ENCODE peak calls at places on chromosomes 16 and 17, in seven cellular contexts. One of them, this sample, is unnamed.

GRCh38 chr16:88650749-88651275 is at the start of gene CYBA:
- DNase-seq in prostate gland: peak
- DNase-seq in HCT116: peak
- DNase-seq in suprapubic skin: peak
- DNase-seq in sigmoid colon: peak
- DNase-seq in GM12878: peak
- DNase-seq in breast epithelium: no peak
- DNase-seq in this sample: peak

GRCh38 chr16:84795338-84796053 is 24.3 kb upstream of the CRISPLD2 start:
- DNase-seq in prostate gland: no peak
- DNase-seq in HCT116: no peak
- DNase-seq in suprapubic skin: peak
- DNase-seq in sigmoid colon: peak
- DNase-seq in GM12878: no peak
- DNase-seq in breast epithelium: no peak
- DNase-seq in this sample: peak

GRCh38 chr17:42653179-42654124 is 5.6 kb upstream of the TUBG2 start:
- DNase-seq in prostate gland: peak
- DNase-seq in HCT116: no peak
- DNase-seq in suprapubic skin: peak
- DNase-seq in sigmoid colon: peak
- DNase-seq in GM12878: no peak
- DNase-seq in breast epithelium: peak
- DNase-seq in this sample: no peak

GRCh38 chr17:5870231-5870953 is 199.8 kb upstream of the WSCD1 start:
- DNase-seq in prostate gland: no peak
- DNase-seq in HCT116: no peak
- DNase-seq in suprapubic skin: no peak
- DNase-seq in sigmoid colon: no peak
- DNase-seq in GM12878: no peak
- DNase-seq in breast epithelium: no peak
- DNase-seq in this sample: peak

GRCh38 chr16:12675852-12676251 is 127.8 kb downstream of the CPPED1 start:
- DNase-seq in prostate gland: no peak
- DNase-seq in HCT116: no peak
- DNase-seq in suprapubic skin: no peak
- DNase-seq in sigmoid colon: no peak
- DNase-seq in GM12878: no peak
- DNase-seq in breast epithelium: no peak
- DNase-seq in this sample: no peak

GRCh38 chr17:83126275-83126930 is 47.0 kb downstream of the METRNL start:
- DNase-seq in prostate gland: no peak
- DNase-seq in HCT116: no peak
- DNase-seq in suprapubic skin: peak
- DNase-seq in sigmoid colon: no peak
- DNase-seq in GM12878: no peak
- DNase-seq in breast epithelium: peak
- DNase-seq in this sample: no peak

GRCh38 chr16:73565263-73565662 is 517.3 kb upstream of the ZFHX3 start:
- DNase-seq in prostate gland: no peak
- DNase-seq in HCT116: peak
- DNase-seq in suprapubic skin: no peak
- DNase-seq in sigmoid colon: no peak
- DNase-seq in GM12878: no peak
- DNase-seq in breast epithelium: no peak
- DNase-seq in this sample: no peak

GRCh38 chr17:76370261-76370993 is 14.0 kb upstream of the SPHK1 start:
- DNase-seq in prostate gland: peak
- DNase-seq in HCT116: no peak
- DNase-seq in suprapubic skin: peak
- DNase-seq in sigmoid colon: peak
- DNase-seq in GM12878: no peak
- DNase-seq in breast epithelium: no peak
- DNase-seq in this sample: no peak

GRCh38 chr16:29029168-29029994 is 44.5 kb downstream of the LAT start:
- DNase-seq in prostate gland: no peak
- DNase-seq in HCT116: no peak
- DNase-seq in suprapubic skin: peak
- DNase-seq in sigmoid colon: peak
- DNase-seq in GM12878: no peak
- DNase-seq in breast epithelium: peak
- DNase-seq in this sample: no peak

GRCh38 chr17:77836557-77837041 is 121.9 kb upstream of the TNRC6C start:
- DNase-seq in prostate gland: peak
- DNase-seq in HCT116: peak
- DNase-seq in suprapubic skin: no peak
- DNase-seq in sigmoid colon: peak
- DNase-seq in GM12878: no peak
- DNase-seq in breast epithelium: no peak
- DNase-seq in this sample: no peak

GRCh38 chr16:89670496-89671431 is 13.1 kb downstream of the SPATA33 start:
- DNase-seq in prostate gland: no peak
- DNase-seq in HCT116: no peak
- DNase-seq in suprapubic skin: no peak
- DNase-seq in sigmoid colon: no peak
- DNase-seq in GM12878: no peak
- DNase-seq in breast epithelium: no peak
- DNase-seq in this sample: no peak

GRCh38 chr16:64238576-64238975 is 883.3 kb downstream of the CDH11 start:
- DNase-seq in prostate gland: no peak
- DNase-seq in HCT116: no peak
- DNase-seq in suprapubic skin: no peak
- DNase-seq in sigmoid colon: no peak
- DNase-seq in GM12878: no peak
- DNase-seq in breast epithelium: no peak
- DNase-seq in this sample: no peak

GRCh38 chr16:2148714-2149629 is 547 bp downstream of the RAB26 start:
- DNase-seq in prostate gland: no peak
- DNase-seq in HCT116: no peak
- DNase-seq in suprapubic skin: no peak
- DNase-seq in sigmoid colon: no peak
- DNase-seq in GM12878: no peak
- DNase-seq in breast epithelium: no peak
- DNase-seq in this sample: no peak

GRCh38 chr17:39018267-39019134 is 51.3 kb upstream of the FBXO47 start:
- DNase-seq in prostate gland: no peak
- DNase-seq in HCT116: no peak
- DNase-seq in suprapubic skin: no peak
- DNase-seq in sigmoid colon: no peak
- DNase-seq in GM12878: peak
- DNase-seq in breast epithelium: no peak
- DNase-seq in this sample: no peak

GRCh38 chr16:70705056-70705455 is 19.2 kb upstream of the MTSS2 start:
- DNase-seq in prostate gland: no peak
- DNase-seq in HCT116: no peak
- DNase-seq in suprapubic skin: no peak
- DNase-seq in sigmoid colon: no peak
- DNase-seq in GM12878: no peak
- DNase-seq in breast epithelium: no peak
- DNase-seq in this sample: no peak

GRCh38 chr17:61475726-61476125 is 23.5 kb downstream of the TBX4 start:
- DNase-seq in prostate gland: no peak
- DNase-seq in HCT116: no peak
- DNase-seq in suprapubic skin: peak
- DNase-seq in sigmoid colon: peak
- DNase-seq in GM12878: no peak
- DNase-seq in breast epithelium: no peak
- DNase-seq in this sample: no peak

GRCh38 chr17:18139949-18140348 is 31.4 kb downstream of the MYO15A start:
- DNase-seq in prostate gland: no peak
- DNase-seq in HCT116: no peak
- DNase-seq in suprapubic skin: no peak
- DNase-seq in sigmoid colon: no peak
- DNase-seq in GM12878: no peak
- DNase-seq in breast epithelium: no peak
- DNase-seq in this sample: no peak

GRCh38 chr17:48261297-48261880 is 153.8 kb downstream of the SNX11 start:
- DNase-seq in prostate gland: no peak
- DNase-seq in HCT116: peak
- DNase-seq in suprapubic skin: no peak
- DNase-seq in sigmoid colon: no peak
- DNase-seq in GM12878: no peak
- DNase-seq in breast epithelium: no peak
- DNase-seq in this sample: no peak

GRCh38 chr17:2796164-2797140 is at the start of gene RAP1GAP2:
- DNase-seq in prostate gland: no peak
- DNase-seq in HCT116: no peak
- DNase-seq in suprapubic skin: peak
- DNase-seq in sigmoid colon: peak
- DNase-seq in GM12878: no peak
- DNase-seq in breast epithelium: no peak
- DNase-seq in this sample: no peak

GRCh38 chr16:56742030-56742984 is 12.4 kb downstream of the NUP93 start:
- DNase-seq in prostate gland: no peak
- DNase-seq in HCT116: peak
- DNase-seq in suprapubic skin: no peak
- DNase-seq in sigmoid colon: no peak
- DNase-seq in GM12878: no peak
- DNase-seq in breast epithelium: no peak
- DNase-seq in this sample: no peak

GRCh38 chr16:50671644-50672260 is 9.4 kb downstream of the SNX20 start:
- DNase-seq in prostate gland: no peak
- DNase-seq in HCT116: peak
- DNase-seq in suprapubic skin: no peak
- DNase-seq in sigmoid colon: no peak
- DNase-seq in GM12878: no peak
- DNase-seq in breast epithelium: no peak
- DNase-seq in this sample: no peak

GRCh38 chr16:3689731-3690130 is 27.6 kb downstream of the TRAP1 start:
- DNase-seq in prostate gland: no peak
- DNase-seq in HCT116: no peak
- DNase-seq in suprapubic skin: no peak
- DNase-seq in sigmoid colon: no peak
- DNase-seq in GM12878: no peak
- DNase-seq in breast epithelium: no peak
- DNase-seq in this sample: no peak

GRCh38 chr17:11880714-11881113 is 116.6 kb downstream of the ZNF18 start:
- DNase-seq in prostate gland: peak
- DNase-seq in HCT116: peak
- DNase-seq in suprapubic skin: no peak
- DNase-seq in sigmoid colon: no peak
- DNase-seq in GM12878: no peak
- DNase-seq in breast epithelium: no peak
- DNase-seq in this sample: no peak

GRCh38 chr17:19312406-19312805 is 50.1 kb downstream of the B9D1 start:
- DNase-seq in prostate gland: no peak
- DNase-seq in HCT116: no peak
- DNase-seq in suprapubic skin: no peak
- DNase-seq in sigmoid colon: peak
- DNase-seq in GM12878: no peak
- DNase-seq in breast epithelium: no peak
- DNase-seq in this sample: no peak

GRCh38 chr17:19311421-19312215 is 50.9 kb downstream of the B9D1 start:
- DNase-seq in prostate gland: no peak
- DNase-seq in HCT116: no peak
- DNase-seq in suprapubic skin: no peak
- DNase-seq in sigmoid colon: peak
- DNase-seq in GM12878: no peak
- DNase-seq in breast epithelium: no peak
- DNase-seq in this sample: no peak

GRCh38 chr17:19315104-19315503 is 47.4 kb downstream of the B9D1 start:
- DNase-seq in prostate gland: no peak
- DNase-seq in HCT116: no peak
- DNase-seq in suprapubic skin: no peak
- DNase-seq in sigmoid colon: peak
- DNase-seq in GM12878: no peak
- DNase-seq in breast epithelium: no peak
- DNase-seq in this sample: no peak

GRCh38 chr17:19313746-19314651 is 48.5 kb downstream of the B9D1 start:
- DNase-seq in prostate gland: no peak
- DNase-seq in HCT116: no peak
- DNase-seq in suprapubic skin: no peak
- DNase-seq in sigmoid colon: peak
- DNase-seq in GM12878: no peak
- DNase-seq in breast epithelium: no peak
- DNase-seq in this sample: no peak

GRCh38 chr17:19313066-19313745 is 49.3 kb downstream of the B9D1 start:
- DNase-seq in prostate gland: no peak
- DNase-seq in HCT116: no peak
- DNase-seq in suprapubic skin: no peak
- DNase-seq in sigmoid colon: peak
- DNase-seq in GM12878: no peak
- DNase-seq in breast epithelium: no peak
- DNase-seq in this sample: no peak
- H3K27ac ChIP-seq in prostate gland: peak
- H3K27ac ChIP-seq in HCT116: no peak
- H3K27ac ChIP-seq in suprapubic skin: peak
- H3K27ac ChIP-seq in sigmoid colon: no peak
- H3K27ac ChIP-seq in GM12878: no peak
- H3K27ac ChIP-seq in breast epithelium: no peak
- H3K27ac ChIP-seq in this sample: peak

GRCh38 chr17:35447494-35447893 is 1.1 kb downstream of the SLFN13 start:
- DNase-seq in prostate gland: no peak
- DNase-seq in HCT116: no peak
- DNase-seq in suprapubic skin: no peak
- DNase-seq in sigmoid colon: no peak
- DNase-seq in GM12878: no peak
- DNase-seq in breast epithelium: no peak
- DNase-seq in this sample: no peak

GRCh38 chr17:35448899-35449227 is 297 bp upstream of the SLFN13 start:
- DNase-seq in prostate gland: no peak
- DNase-seq in HCT116: no peak
- DNase-seq in suprapubic skin: no peak
- DNase-seq in sigmoid colon: no peak
- DNase-seq in GM12878: no peak
- DNase-seq in breast epithelium: no peak
- DNase-seq in this sample: no peak

GRCh38 chr17:35449371-35449931 is 885 bp upstream of the SLFN13 start:
- DNase-seq in prostate gland: no peak
- DNase-seq in HCT116: no peak
- DNase-seq in suprapubic skin: no peak
- DNase-seq in sigmoid colon: peak
- DNase-seq in GM12878: no peak
- DNase-seq in breast epithelium: no peak
- DNase-seq in this sample: no peak

GRCh38 chr17:35448214-35448898 is at the start of gene SLFN13:
- DNase-seq in prostate gland: peak
- DNase-seq in HCT116: no peak
- DNase-seq in suprapubic skin: peak
- DNase-seq in sigmoid colon: peak
- DNase-seq in GM12878: peak
- DNase-seq in breast epithelium: peak
- DNase-seq in this sample: no peak
- TF ChIP-seq POLR2A in prostate gland: peak
- TF ChIP-seq POLR2A in HCT116: no peak
- TF ChIP-seq POLR2A in suprapubic skin: no peak
- TF ChIP-seq POLR2A in sigmoid colon: peak
- TF ChIP-seq POLR2A in GM12878: peak
- TF ChIP-seq POLR2A in breast epithelium: peak
- TF ChIP-seq POLR2A in this sample: no peak

GRCh38 chr16:19005561-19006445 is 22.1 kb downstream of the TMC7 start:
- DNase-seq in prostate gland: no peak
- DNase-seq in HCT116: peak
- DNase-seq in suprapubic skin: peak
- DNase-seq in sigmoid colon: no peak
- DNase-seq in GM12878: no peak
- DNase-seq in breast epithelium: no peak
- DNase-seq in this sample: no peak
- TF ChIP-seq POLR2AphosphoS5 in prostate gland: no peak
- TF ChIP-seq POLR2AphosphoS5 in HCT116: no peak
- TF ChIP-seq POLR2AphosphoS5 in suprapubic skin: no peak
- TF ChIP-seq POLR2AphosphoS5 in sigmoid colon: no peak
- TF ChIP-seq POLR2AphosphoS5 in GM12878: no peak
- TF ChIP-seq POLR2AphosphoS5 in breast epithelium: no peak
- TF ChIP-seq POLR2AphosphoS5 in this sample: no peak

GRCh38 chr16:86512860-86513470 is 2.6 kb downstream of the FOXF1 start:
- DNase-seq in prostate gland: no peak
- DNase-seq in HCT116: no peak
- DNase-seq in suprapubic skin: no peak
- DNase-seq in sigmoid colon: peak
- DNase-seq in GM12878: no peak
- DNase-seq in breast epithelium: no peak
- DNase-seq in this sample: no peak
- H3K27ac ChIP-seq in prostate gland: peak
- H3K27ac ChIP-seq in HCT116: no peak
- H3K27ac ChIP-seq in suprapubic skin: no peak
- H3K27ac ChIP-seq in sigmoid colon: peak
- H3K27ac ChIP-seq in GM12878: no peak
- H3K27ac ChIP-seq in breast epithelium: no peak
- H3K27ac ChIP-seq in this sample: peak

This sample was measured in esophagus muscularis mucosa.